ENCODE peak calls at places on chromosomes 5 and 9, in five cellular contexts. One of them, this sample, is unnamed.

GRCh38 chr5:136457390-136458094 is 92.2 kb upstream of the TRPC7 start:
- DNase-seq in PC-3: no peak
- DNase-seq in aorta: no peak
- DNase-seq in hepatocyte: peak; percentile 27
- DNase-seq in esophagus squamous epithelium: no peak
- DNase-seq in this sample: no peak

GRCh38 chr5:134446938-134447337 is 35.3 kb upstream of the CDKN2AIPNL start:
- DNase-seq in PC-3: no peak
- DNase-seq in aorta: no peak
- DNase-seq in hepatocyte: peak; percentile 76
- DNase-seq in esophagus squamous epithelium: no peak
- DNase-seq in this sample: peak; percentile 58

GRCh38 chr5:148808864-148809642 is 17.4 kb upstream of the ADRB2 start:
- DNase-seq in PC-3: peak; percentile 74
- DNase-seq in aorta: no peak
- DNase-seq in hepatocyte: peak; percentile 28
- DNase-seq in esophagus squamous epithelium: no peak
- DNase-seq in this sample: no peak

GRCh38 chr5:53110156-53110555 is 599 bp upstream of the MOCS2 start:
- DNase-seq in PC-3: no peak
- DNase-seq in aorta: no peak
- DNase-seq in hepatocyte: no peak
- DNase-seq in esophagus squamous epithelium: no peak
- DNase-seq in this sample: peak; percentile 48

GRCh38 chr9:35904966-35905781 is 828 bp upstream of the HRCT1 start:
- DNase-seq in PC-3: peak; percentile 71
- DNase-seq in aorta: no peak
- DNase-seq in hepatocyte: no peak
- DNase-seq in esophagus squamous epithelium: no peak
- DNase-seq in this sample: peak; percentile 59

GRCh38 chr9:87039809-87040392 is 92.6 kb upstream of the GAS1 start:
- DNase-seq in PC-3: no peak
- DNase-seq in aorta: no peak
- DNase-seq in hepatocyte: no peak
- DNase-seq in esophagus squamous epithelium: no peak
- DNase-seq in this sample: no peak

GRCh38 chr9:122004589-122004988 is 88.5 kb downstream of the TTLL11 start:
- DNase-seq in PC-3: no peak
- DNase-seq in aorta: no peak
- DNase-seq in hepatocyte: no peak
- DNase-seq in esophagus squamous epithelium: no peak
- DNase-seq in this sample: no peak

GRCh38 chr5:150034677-150035076 is 34.1 kb downstream of the HMGXB3 start:
- DNase-seq in PC-3: no peak
- DNase-seq in aorta: no peak
- DNase-seq in hepatocyte: no peak
- DNase-seq in esophagus squamous epithelium: no peak
- DNase-seq in this sample: no peak

GRCh38 chr9:74006935-74007334 is 490.2 kb upstream of the RORB start:
- DNase-seq in PC-3: no peak
- DNase-seq in aorta: no peak
- DNase-seq in hepatocyte: no peak
- DNase-seq in esophagus squamous epithelium: no peak
- DNase-seq in this sample: peak; percentile 62

GRCh38 chr5:28896949-28897348 is 1858.6 kb upstream of the CDH9 start:
- DNase-seq in PC-3: peak; percentile 59
- DNase-seq in aorta: no peak
- DNase-seq in hepatocyte: no peak
- DNase-seq in esophagus squamous epithelium: no peak
- DNase-seq in this sample: no peak

GRCh38 chr5:57698785-57699184 is 216.2 kb upstream of the ACTBL2 start:
- DNase-seq in PC-3: peak; percentile 94
- DNase-seq in aorta: no peak
- DNase-seq in hepatocyte: peak; percentile 27
- DNase-seq in esophagus squamous epithelium: no peak
- DNase-seq in this sample: peak; percentile 51

GRCh38 chr5:36691241-36691640 is 84.8 kb downstream of the SLC1A3 start:
- DNase-seq in PC-3: no peak
- DNase-seq in aorta: no peak
- DNase-seq in hepatocyte: no peak
- DNase-seq in esophagus squamous epithelium: no peak
- DNase-seq in this sample: no peak

GRCh38 chr5:172658869-172659513 is 17.9 kb downstream of the NEURL1B start:
- DNase-seq in PC-3: no peak
- DNase-seq in aorta: peak; percentile 84
- DNase-seq in hepatocyte: no peak
- DNase-seq in esophagus squamous epithelium: no peak
- DNase-seq in this sample: no peak

GRCh38 chr5:41968153-41968723 is 43.2 kb downstream of the FBXO4 start:
- DNase-seq in PC-3: no peak
- DNase-seq in aorta: no peak
- DNase-seq in hepatocyte: no peak
- DNase-seq in esophagus squamous epithelium: no peak
- DNase-seq in this sample: no peak

GRCh38 chr5:59380350-59380951 is 513.1 kb downstream of the PDE4D start:
- DNase-seq in PC-3: peak; percentile 30
- DNase-seq in aorta: no peak
- DNase-seq in hepatocyte: peak; percentile 73
- DNase-seq in esophagus squamous epithelium: no peak
- DNase-seq in this sample: no peak

DNA sequence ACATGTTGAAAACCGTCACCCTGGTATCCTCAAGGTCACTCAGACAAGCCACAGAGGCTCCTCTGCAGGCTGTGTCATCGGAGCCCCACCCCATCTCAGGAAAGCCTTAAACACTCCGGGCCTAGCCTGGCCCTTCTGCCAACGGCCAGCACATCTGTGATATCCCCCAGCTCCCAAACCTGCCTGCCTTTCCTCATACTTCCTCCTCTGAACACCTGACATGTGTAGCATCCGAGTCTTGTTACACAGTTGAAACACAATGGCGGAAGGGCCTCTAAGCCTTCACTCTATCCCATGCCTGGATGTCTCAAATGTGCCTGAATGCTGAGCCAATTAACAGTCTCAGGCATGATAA is 32.9 kb upstream of the TGFBR1 start:
- DNase-seq in PC-3: no peak
- DNase-seq in aorta: peak; percentile 55
- DNase-seq in hepatocyte: no peak
- DNase-seq in esophagus squamous epithelium: no peak
- DNase-seq in this sample: no peak
- H3K4me1 ChIP-seq in PC-3: peaks cover 8% of the 10 kb centered on the region
- H3K4me1 ChIP-seq in aorta: peaks cover 2% of the 10 kb centered on the region
- H3K4me1 ChIP-seq in hepatocyte: peaks cover 11% of the 10 kb centered on the region
- H3K4me1 ChIP-seq in esophagus squamous epithelium: peaks cover 13% of the 10 kb centered on the region
- H3K4me1 ChIP-seq in this sample: peaks cover 2% of the 10 kb centered on the region

GRCh38 chr5:161412792-161413191 is 133.7 kb downstream of the GABRB2 start:
- DNase-seq in PC-3: no peak
- DNase-seq in aorta: no peak
- DNase-seq in hepatocyte: no peak
- DNase-seq in esophagus squamous epithelium: no peak
- DNase-seq in this sample: no peak
- H3K27ac ChIP-seq in PC-3: no peak overlapping the region
- H3K27ac ChIP-seq in aorta: no peak overlapping the region
- H3K27ac ChIP-seq in hepatocyte: no peak overlapping the region
- H3K27ac ChIP-seq in esophagus squamous epithelium: no peak overlapping the region
- H3K27ac ChIP-seq in this sample: no peak overlapping the region

GRCh38 chr5:10376530-10376929 is 23.0 kb downstream of the MARCHF6 start:
- DNase-seq in PC-3: no peak
- DNase-seq in aorta: no peak
- DNase-seq in hepatocyte: no peak
- DNase-seq in esophagus squamous epithelium: no peak
- DNase-seq in this sample: no peak

GRCh38 chr5:10374032-10374431 is 20.5 kb downstream of the MARCHF6 start:
- DNase-seq in PC-3: no peak
- DNase-seq in aorta: no peak
- DNase-seq in hepatocyte: no peak
- DNase-seq in esophagus squamous epithelium: no peak
- DNase-seq in this sample: no peak

GRCh38 chr5:10377081-10377480 is 23.6 kb downstream of the MARCHF6 start:
- DNase-seq in PC-3: no peak
- DNase-seq in aorta: no peak
- DNase-seq in hepatocyte: no peak
- DNase-seq in esophagus squamous epithelium: no peak
- DNase-seq in this sample: no peak

GRCh38 chr5:10372726-10373709 is 19.5 kb downstream of the MARCHF6 start:
- DNase-seq in PC-3: no peak
- DNase-seq in aorta: no peak
- DNase-seq in hepatocyte: no peak
- DNase-seq in esophagus squamous epithelium: no peak
- DNase-seq in this sample: no peak

DNA sequence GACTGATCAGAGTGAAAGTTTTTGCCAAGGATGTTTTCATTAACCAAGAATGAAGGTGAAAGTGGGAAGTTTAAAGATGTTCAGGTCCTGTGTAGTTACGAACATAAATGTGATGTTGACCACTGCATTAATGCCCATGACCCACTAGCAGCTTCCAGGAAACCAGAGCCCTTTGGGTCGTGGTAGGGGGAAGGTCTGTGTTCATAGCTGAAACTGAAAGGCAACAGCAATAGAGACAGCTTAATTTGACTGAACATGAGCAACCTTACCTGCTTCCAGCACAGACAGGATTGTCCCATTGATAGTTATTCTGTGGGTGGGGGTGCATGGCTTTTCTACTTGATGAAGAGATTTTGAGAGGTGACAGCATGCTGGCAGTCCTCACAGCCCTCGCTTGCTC is 21.1 kb downstream of the MARCHF6 start:
- DNase-seq in PC-3: no peak
- DNase-seq in aorta: no peak
- DNase-seq in hepatocyte: no peak
- DNase-seq in esophagus squamous epithelium: no peak
- DNase-seq in this sample: no peak
- H3K4me1 ChIP-seq in PC-3: no peaks in the 10 kb centered on the region
- H3K4me1 ChIP-seq in aorta: peaks cover 4% of the 10 kb centered on the region
- H3K4me1 ChIP-seq in hepatocyte: peaks cover 5% of the 10 kb centered on the region
- H3K4me1 ChIP-seq in esophagus squamous epithelium: peaks cover 81% of the 10 kb centered on the region
- H3K4me1 ChIP-seq in this sample: no peaks in the 10 kb centered on the region

GRCh38 chr9:136059321-136059791 is 35.7 kb downstream of the NACC2 start:
- DNase-seq in PC-3: no peak
- DNase-seq in aorta: peak; percentile 70
- DNase-seq in hepatocyte: peak; percentile 11
- DNase-seq in esophagus squamous epithelium: no peak
- DNase-seq in this sample: no peak

GRCh38 chr9:136059851-136060670 is 35.0 kb downstream of the NACC2 start:
- DNase-seq in PC-3: no peak
- DNase-seq in aorta: peak; percentile 74
- DNase-seq in hepatocyte: peak; percentile 56
- DNase-seq in esophagus squamous epithelium: no peak
- DNase-seq in this sample: no peak

GRCh38 chr9:136060671-136061371 is 34.3 kb downstream of the NACC2 start:
- DNase-seq in PC-3: no peak
- DNase-seq in aorta: peak; percentile 69
- DNase-seq in hepatocyte: no peak
- DNase-seq in esophagus squamous epithelium: no peak
- DNase-seq in this sample: no peak

GRCh38 chr9:136062657-136063439 is 32.2 kb downstream of the NACC2 start:
- DNase-seq in PC-3: no peak
- DNase-seq in aorta: peak; percentile 57
- DNase-seq in hepatocyte: no peak
- DNase-seq in esophagus squamous epithelium: no peak
- DNase-seq in this sample: peak; percentile 35

GRCh38 chr9:136061405-136061804 is 33.7 kb downstream of the NACC2 start:
- DNase-seq in PC-3: no peak
- DNase-seq in aorta: peak; percentile 63
- DNase-seq in hepatocyte: no peak
- DNase-seq in esophagus squamous epithelium: no peak
- DNase-seq in this sample: no peak
- H3K27ac ChIP-seq in PC-3: no peak overlapping the region
- H3K27ac ChIP-seq in aorta: no peak overlapping the region
- H3K27ac ChIP-seq in hepatocyte: no peak overlapping the region
- H3K27ac ChIP-seq in esophagus squamous epithelium: no peak overlapping the region
- H3K27ac ChIP-seq in this sample: no peak overlapping the region

DNA sequence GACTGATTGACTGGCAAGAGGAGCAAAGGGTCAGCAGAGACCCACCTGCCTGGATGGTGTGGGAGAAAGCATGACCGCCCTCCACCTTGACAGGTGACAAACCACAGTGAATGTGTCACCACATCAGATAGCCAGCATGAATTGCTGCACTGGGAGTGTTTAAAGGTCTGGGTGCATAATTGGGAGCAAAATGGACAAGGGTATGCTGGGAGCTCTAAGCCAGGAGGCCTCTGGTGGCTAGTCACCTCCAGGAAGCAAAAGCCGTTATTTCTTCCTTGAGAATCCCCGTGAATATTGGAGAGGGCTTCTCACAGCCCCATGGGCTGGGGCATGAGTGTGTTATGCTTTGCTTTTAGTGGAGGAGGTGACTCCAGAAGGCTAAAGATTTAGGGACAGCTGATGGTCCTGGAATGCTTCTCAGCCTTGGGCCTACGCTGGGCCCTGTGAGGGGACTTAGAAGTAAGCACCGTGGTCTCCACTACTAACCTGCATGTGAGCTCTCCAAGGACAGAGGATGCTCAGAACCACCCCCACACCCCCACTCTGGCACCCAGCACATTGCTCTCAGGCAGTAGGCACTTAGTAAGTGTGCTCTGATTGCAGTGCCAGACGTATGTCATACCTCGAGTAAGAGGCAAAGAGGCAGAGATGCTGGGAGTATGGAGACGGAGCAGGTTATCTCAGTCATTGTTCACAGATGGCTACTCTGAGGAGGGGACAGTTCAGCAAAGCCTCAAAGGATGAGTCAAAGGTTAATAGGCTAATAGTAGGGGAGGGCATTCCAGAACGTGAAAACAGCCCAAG is 9.1 kb upstream of the IRF1 start:
- DNase-seq in PC-3: no peak
- DNase-seq in aorta: no peak
- DNase-seq in hepatocyte: peak; percentile 7
- DNase-seq in esophagus squamous epithelium: no peak
- DNase-seq in this sample: peak; percentile 54
- H3K4me1 ChIP-seq in PC-3: peaks cover 40% of the 10 kb centered on the region
- H3K4me1 ChIP-seq in aorta: no peaks in the 10 kb centered on the region
- H3K4me1 ChIP-seq in hepatocyte: peaks cover 31% of the 10 kb centered on the region
- H3K4me1 ChIP-seq in esophagus squamous epithelium: peaks cover 62% of the 10 kb centered on the region
- H3K4me1 ChIP-seq in this sample: no peaks in the 10 kb centered on the region

DNA sequence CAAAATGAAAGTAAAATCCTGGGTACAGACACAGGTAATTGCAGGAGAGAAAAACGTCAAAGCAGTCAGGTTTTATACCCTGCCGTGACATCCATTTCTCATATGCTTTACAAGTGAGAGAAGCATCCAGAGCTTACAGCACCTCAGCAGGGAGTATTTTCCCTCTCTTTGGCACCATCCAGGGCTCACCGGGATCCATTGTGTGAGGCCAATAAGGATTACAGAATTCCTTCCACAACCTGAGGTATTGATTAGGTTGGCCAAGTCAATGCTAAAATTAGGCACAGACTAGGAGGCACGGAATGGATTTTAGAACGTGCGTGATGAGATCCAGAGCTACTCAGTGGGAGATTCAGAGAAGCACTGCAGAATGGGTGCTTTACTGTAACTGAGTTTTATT is 296.6 kb downstream of the FBXL7 start:
- DNase-seq in PC-3: no peak
- DNase-seq in aorta: no peak
- DNase-seq in hepatocyte: no peak
- DNase-seq in esophagus squamous epithelium: no peak
- DNase-seq in this sample: peak; percentile 63
- H3K27ac ChIP-seq in PC-3: no peak overlapping the region
- H3K27ac ChIP-seq in aorta: no peak overlapping the region
- H3K27ac ChIP-seq in hepatocyte: no peak overlapping the region
- H3K27ac ChIP-seq in esophagus squamous epithelium: no peak overlapping the region
- H3K27ac ChIP-seq in this sample: no peak overlapping the region